ENCODE peak calls at places on chromosomes 7 and 10, in six cellular contexts. D is GM10248, G is globus pallidus, H is NCI-H510A, P is astrocyte of the hippocampus, I is NCI-H1417. L is an unnamed sample.

GRCh38 chr7:34327681-34328080 is 330.3 kb upstream of the NPSR1 start:
- DNase-seq in H (no peak), P (peak; percentile 16), G (no peak), D (no peak), I (no peak), L (no peak)

GRCh38 chr10:67386260-67386659 is 309.7 kb downstream of the CTNNA3 start:
- DNase-seq in G (no peak), I (no peak), H (no peak), P (no peak), D (no peak), L (no peak)

GRCh38 chr7:146175716-146176115 is 59.1 kb downstream of the CNTNAP2 start:
- DNase-seq in H (no peak), D (no peak), I (no peak), G (no peak), P (no peak), L (no peak)

GRCh38 chr10:35236739-35237138 is 99.6 kb upstream of the CCNY start:
- DNase-seq in I (no peak), G (no peak), P (peak; percentile 66), H (no peak), D (no peak), L (no peak)

GRCh38 chr7:80216996-80217842 is 82.6 kb downstream of the GNAI1 start:
- DNase-seq in I (no peak), G (no peak), P (no peak), H (no peak), D (no peak), L (no peak)

GRCh38 chr7:149496642-149497391 is 792 bp downstream of the ZNF746 start:
- DNase-seq in I (peak; percentile 74), H (no peak), G (peak; percentile 24), P (peak; percentile 68), D (peak; percentile 57), L (no peak)

GRCh38 chr7:100632951-100633717 is 8.2 kb downstream of the TFR2 start:
- DNase-seq in P (peak; percentile 58), I (peak; percentile 84), D (peak; percentile 79), G (no peak), H (no peak), L (peak; percentile 64)

GRCh38 chr7:44607141-44608068 is 978 bp downstream of the OGDH start:
- DNase-seq in I (no peak), G (no peak), D (no peak), H (no peak), P (no peak), L (peak; percentile 60)

GRCh38 chr7:93016085-93016471 is 101.7 kb downstream of the SAMD9 start:
- DNase-seq in H (no peak), G (no peak), P (peak; percentile 26), I (no peak), D (no peak), L (no peak)

GRCh38 chr7:157495177-157495553 is 158.4 kb downstream of the DNAJB6 start:
- DNase-seq in D (no peak), P (no peak), G (no peak), H (no peak), I (no peak), L (no peak)

GRCh38 chr10:543862-544822 is 145.3 kb downstream of the DIP2C start:
- DNase-seq in H (no peak), G (no peak), I (no peak), P (no peak), D (no peak), L (no peak)

GRCh38 chr7:131109011-131109756 is 218.5 kb upstream of the MKLN1 start:
- DNase-seq in G (peak; percentile 26), I (no peak), D (no peak), H (no peak), P (peak; percentile 2), L (no peak)

GRCh38 chr7:44587843-44588711 is 6.0 kb upstream of the TMED4 start:
- DNase-seq in D (no peak), G (peak; percentile 37), H (peak; percentile 20), I (peak; percentile 27), P (peak; percentile 67), L (peak; percentile 66)

GRCh38 chr7:157394246-157395191 is 57.7 kb downstream of the DNAJB6 start:
- DNase-seq in H (no peak), P (no peak), G (no peak), D (no peak), I (no peak), L (no peak)

GRCh38 chr7:34108150-34108549 is 202.8 kb downstream of the BMPER start:
- DNase-seq in H (no peak), P (peak; percentile 25), G (no peak), I (no peak), D (no peak), L (no peak)

GRCh38 chr7:86644282-86645173 is 819 bp downstream of the GRM3 start:
- DNase-seq in D (peak; percentile 20), H (no peak), G (peak; percentile 76), P (peak; percentile 26), I (no peak), L (no peak)

GRCh38 chr7:7352845-7353244 is 170.5 kb downstream of the C1GALT1 start:
- DNase-seq in H (no peak), I (no peak), P (no peak), G (peak; percentile 4), D (no peak), L (no peak)

GRCh38 chr7:78018541-78019456 is 220.2 kb downstream of the PHTF2 start:
- DNase-seq in P (peak; percentile 62), D (no peak), G (peak; percentile 42), H (no peak), I (peak; percentile 71), L (peak; percentile 71)

GRCh38 chr7:29484280-29484679 is 79.4 kb upstream of the PRR15 start:
- DNase-seq in I (no peak), H (no peak), G (peak; percentile 50), P (no peak), D (no peak), L (no peak)

GRCh38 chr10:74917481-74918077 is 91.2 kb downstream of the KAT6B start:
- DNase-seq in I (no peak), H (no peak), D (no peak), P (peak; percentile 53), G (no peak), L (no peak)

L was measured in DMS79 treated with DMSO at 0.1 percent for 48 hours.